ENCODE peak calls at places on chromosomes 4 and X, in eight cellular contexts. H is CD4-positive, alpha-beta T cell; Z is nephron progenitor cell; M is naive thymus-derived CD8-positive, alpha-beta T cell; J is H1; A is HEK293T; K is activated T-helper 1 cell treated with anti-CD3 and anti-CD28 coated beads, Interleukin-2, amount 50 U/mL, for 16 hours; Q is LoVo. F is an unnamed sample.

GRCh38 chrX:48890296-48890925 is 7.2 kb downstream of the TIMM17B start:
- DNase-seq in H (no peak), Z (no peak), M (no peak), J (no peak), A (no peak), K (no peak), Q (no peak), F (no peak)

GRCh38 chr4:13548059-13548983 is 4.0 kb upstream of the NKX3-2 start:
- DNase-seq in H (no peak), Z (no peak), M (no peak), J (no peak), A (no peak), K (no peak), Q (peak), F (no peak)

GRCh38 chr4:79083406-79084010 is 144.3 kb upstream of the PAQR3 start:
- DNase-seq in H (no peak), Z (no peak), M (no peak), J (no peak), A (no peak), K (no peak), Q (no peak), F (no peak)

GRCh38 chr4:25410820-25411529 is 33.9 kb downstream of the ANAPC4 start:
- DNase-seq in H (no peak), Z (no peak), M (no peak), J (no peak), A (no peak), K (no peak), Q (no peak), F (no peak)

GRCh38 chr4:70280567-70280966 is 38.2 kb downstream of the CSN3 start:
- DNase-seq in H (no peak), Z (no peak), M (no peak), J (no peak), A (no peak), K (no peak), Q (no peak), F (no peak)

GRCh38 chr4:42855779-42856178 is 36.7 kb upstream of the GRXCR1 start:
- DNase-seq in H (no peak), Z (no peak), M (no peak), J (no peak), A (no peak), K (no peak), Q (no peak), F (no peak)

GRCh38 chr4:153655004-153655541 is 29.0 kb upstream of the TLR2 start:
- DNase-seq in H (no peak), Z (no peak), M (no peak), J (no peak), A (no peak), K (no peak), Q (no peak), F (no peak)

GRCh38 chr4:73603307-73603710 is 16.9 kb downstream of the RASSF6 start:
- DNase-seq in H (no peak), Z (no peak), M (no peak), J (no peak), A (no peak), K (no peak), Q (peak), F (no peak)

GRCh38 chrX:130147631-130148030 is 18.0 kb downstream of the AIFM1 start:
- DNase-seq in H (no peak), Z (no peak), M (no peak), J (no peak), A (no peak), K (no peak), Q (no peak), F (no peak)

GRCh38 chrX:83185010-83185409 is 323.1 kb upstream of the POU3F4 start:
- DNase-seq in H (no peak), Z (no peak), M (no peak), J (no peak), A (no peak), K (no peak), Q (no peak), F (no peak)